ENCODE peak calls at places on chromosomes 16 and 17, in seven cellular contexts. T is IMR-90, A is neuronal stem cell, S is H9, W is H1, Y is mesendoderm, Z is mesenchymal stem cell. P is an unnamed sample.

GRCh38 chr17:77140878-77141767 is at the start of gene SEC14L1:
- DNase-seq in A (peak; percentile 59), S (peak; percentile 86), T (no peak), Z (peak; percentile 62), Y (peak; percentile 85), W (peak; percentile 29), P (peak; percentile 93)

GRCh38 chr17:66191607-66192377 is at the start of gene CEP112:
- DNase-seq in S (peak; percentile 97), A (peak; percentile 91), Z (peak; percentile 74), T (peak; percentile 53), Y (peak; percentile 90), W (peak; percentile 84), P (peak; percentile 54)

GRCh38 chr17:14513835-14514234 is 213.0 kb downstream of the HS3ST3B1 start:
- DNase-seq in A (no peak), S (peak; percentile 58), Y (peak; percentile 28), T (no peak), Z (no peak), W (no peak), P (no peak)

GRCh38 chr16:75364286-75364791 is 69.0 kb downstream of the CFDP1 start:
- DNase-seq in S (no peak), Z (no peak), T (no peak), W (no peak), Y (no peak), A (no peak), P (no peak)

GRCh38 chr16:63617990-63618763 is 1503.7 kb downstream of the CDH11 start:
- DNase-seq in S (peak; percentile 35), Z (peak; percentile 18), Y (no peak), A (no peak), T (no peak), W (no peak), P (no peak)

GRCh38 chr17:14061666-14062560 is 7.4 kb upstream of the COX10 start:
- DNase-seq in T (peak; percentile 84), Y (peak; percentile 45), W (no peak), A (no peak), Z (peak; percentile 91), S (no peak), P (peak; percentile 18)

GRCh38 chr17:77429985-77430752 is 289.4 kb downstream of the SEC14L1 start:
- DNase-seq in A (peak; percentile 84), S (peak; percentile 98), T (peak; percentile 99), Z (peak; percentile 100), W (peak; percentile 86), Y (peak; percentile 99), P (peak; percentile 89)

GRCh38 chr16:81449241-81449640 is 4.6 kb downstream of the CMIP start:
- DNase-seq in Z (no peak), T (no peak), W (no peak), S (no peak), A (no peak), Y (no peak), P (no peak)

GRCh38 chr17:34651267-34651955 is 72.0 kb downstream of the TMEM132E start:
- DNase-seq in A (no peak), S (no peak), Y (no peak), T (no peak), W (no peak), Z (no peak), P (no peak)

GRCh38 chr17:82659886-82660285 is 11.6 kb upstream of the WDR45B start:
- DNase-seq in Y (no peak), T (no peak), Z (no peak), A (no peak), S (no peak), W (no peak), P (no peak)

GRCh38 chr16:19110537-19111391 is 3.0 kb upstream of the ITPRIPL2 start:
- DNase-seq in S (no peak), Z (no peak), T (no peak), Y (no peak), A (no peak), W (no peak), P (no peak)
- H3K27ac ChIP-seq in S (no peak overlapping the region), Z (no peak overlapping the region), T (no peak overlapping the region), Y (no peak overlapping the region), A (no peak overlapping the region), W (no peak overlapping the region), P (no peak overlapping the region)

GRCh38 chr17:1039511-1040215 is 42.7 kb downstream of the TIMM22 start:
- DNase-seq in Y (peak; percentile 47), S (peak; percentile 62), Z (no peak), W (no peak), T (no peak), A (no peak), P (peak; percentile 14)
- H3K9ac ChIP-seq in Y (no peak overlapping the region), S (no peak overlapping the region), Z (peak overlapping the region; percentile 54), W (no peak overlapping the region), T (no peak overlapping the region), A (peak overlapping the region; percentile 30), P (no peak overlapping the region)

GRCh38 chr17:21475555-21475954 is 99.4 kb downstream of the KCNJ12 start:
- DNase-seq in S (peak; percentile 68), T (no peak), A (no peak), Z (no peak), Y (no peak), W (no peak), P (no peak)
- H2BK5ac ChIP-seq in S (no peak overlapping the region), T (no peak overlapping the region), A (no peak overlapping the region), Z (no peak overlapping the region), Y (no peak overlapping the region), W (no peak overlapping the region), P (no peak overlapping the region)

DNA sequence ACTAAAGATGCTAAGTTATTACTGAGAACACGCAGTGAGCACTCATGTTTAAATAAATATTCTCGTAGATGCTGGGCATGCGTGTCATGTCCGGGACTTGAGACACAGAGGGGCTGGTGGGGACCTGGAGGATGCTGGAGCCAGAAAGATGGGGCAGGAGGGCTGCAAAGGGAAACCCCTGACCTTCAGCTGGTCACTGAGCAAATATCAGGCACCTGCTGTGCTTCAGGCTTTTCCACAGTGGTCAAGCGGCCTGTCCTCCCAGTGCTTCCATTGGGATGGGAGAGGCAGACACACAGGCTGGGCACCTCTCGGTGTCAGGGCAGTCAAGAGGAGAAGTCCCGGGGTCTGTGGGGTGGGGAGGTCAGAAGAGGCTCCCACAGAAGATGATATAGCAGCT is 211.4 kb downstream of the GSG1L start:
- DNase-seq in S (no peak), Z (no peak), T (no peak), A (no peak), Y (no peak), W (no peak), P (no peak)
- H3K27ac ChIP-seq in S (no peak overlapping the region), Z (no peak overlapping the region), T (no peak overlapping the region), A (no peak overlapping the region), Y (no peak overlapping the region), W (no peak overlapping the region), P (no peak overlapping the region)

DNA sequence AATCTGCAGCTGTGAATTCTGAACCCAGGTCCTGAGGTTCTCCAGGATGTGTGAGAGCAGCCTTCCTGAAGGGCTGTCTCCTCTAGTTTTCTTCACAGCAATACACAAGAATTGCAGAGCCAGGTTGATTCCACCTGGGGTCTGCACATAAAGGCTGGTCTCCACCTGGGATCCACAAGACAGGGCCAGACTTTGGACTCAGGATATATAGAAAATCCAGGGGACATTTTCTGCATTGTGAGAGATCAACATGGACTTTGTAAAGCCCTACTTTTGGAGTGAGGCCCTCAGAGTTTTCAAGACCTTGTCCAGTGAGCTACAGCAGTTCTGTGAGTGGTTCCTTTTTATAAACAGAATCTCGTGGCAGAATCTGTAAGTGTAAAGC is 6.3 kb downstream of the ZNF267 start:
- DNase-seq in Y (no peak), S (no peak), W (no peak), A (no peak), Z (no peak), T (no peak), P (no peak)
- H3K9ac ChIP-seq in Y (no peak overlapping the region), S (no peak overlapping the region), W (no peak overlapping the region), A (no peak overlapping the region), Z (no peak overlapping the region), T (no peak overlapping the region), P (no peak overlapping the region)

GRCh38 chr16:86727131-86727530 is 148.8 kb downstream of the FOXL1 start:
- DNase-seq in S (no peak), Z (no peak), T (no peak), Y (no peak), A (no peak), W (no peak), P (no peak)
- H2BK5ac ChIP-seq in S (no peak overlapping the region), Z (no peak overlapping the region), T (no peak overlapping the region), Y (no peak overlapping the region), A (no peak overlapping the region), W (no peak overlapping the region), P (no peak overlapping the region)

GRCh38 chr17:48577946-48578615 is at the start of gene HOXB4:
- DNase-seq in Z (peak; percentile 88), W (no peak), S (peak; percentile 90), Y (peak; percentile 75), A (no peak), T (peak; percentile 88), P (peak; percentile 70)

GRCh38 chr17:48579738-48580543 is 1.8 kb upstream of the HOXB4 start:
- DNase-seq in T (peak; percentile 82), Z (peak; percentile 85), S (no peak), W (no peak), Y (no peak), A (no peak), P (no peak)

GRCh38 chr17:48576479-48577309 is 1.5 kb downstream of the HOXB4 start:
- DNase-seq in W (no peak), T (peak; percentile 83), S (no peak), Z (peak; percentile 84), A (no peak), Y (no peak), P (peak; percentile 46)

GRCh38 chr17:48577330-48577945 is 712 bp downstream of the HOXB4 start:
- DNase-seq in T (peak; percentile 84), W (no peak), Z (peak; percentile 75), Y (no peak), S (no peak), A (no peak), P (no peak)

DNA sequence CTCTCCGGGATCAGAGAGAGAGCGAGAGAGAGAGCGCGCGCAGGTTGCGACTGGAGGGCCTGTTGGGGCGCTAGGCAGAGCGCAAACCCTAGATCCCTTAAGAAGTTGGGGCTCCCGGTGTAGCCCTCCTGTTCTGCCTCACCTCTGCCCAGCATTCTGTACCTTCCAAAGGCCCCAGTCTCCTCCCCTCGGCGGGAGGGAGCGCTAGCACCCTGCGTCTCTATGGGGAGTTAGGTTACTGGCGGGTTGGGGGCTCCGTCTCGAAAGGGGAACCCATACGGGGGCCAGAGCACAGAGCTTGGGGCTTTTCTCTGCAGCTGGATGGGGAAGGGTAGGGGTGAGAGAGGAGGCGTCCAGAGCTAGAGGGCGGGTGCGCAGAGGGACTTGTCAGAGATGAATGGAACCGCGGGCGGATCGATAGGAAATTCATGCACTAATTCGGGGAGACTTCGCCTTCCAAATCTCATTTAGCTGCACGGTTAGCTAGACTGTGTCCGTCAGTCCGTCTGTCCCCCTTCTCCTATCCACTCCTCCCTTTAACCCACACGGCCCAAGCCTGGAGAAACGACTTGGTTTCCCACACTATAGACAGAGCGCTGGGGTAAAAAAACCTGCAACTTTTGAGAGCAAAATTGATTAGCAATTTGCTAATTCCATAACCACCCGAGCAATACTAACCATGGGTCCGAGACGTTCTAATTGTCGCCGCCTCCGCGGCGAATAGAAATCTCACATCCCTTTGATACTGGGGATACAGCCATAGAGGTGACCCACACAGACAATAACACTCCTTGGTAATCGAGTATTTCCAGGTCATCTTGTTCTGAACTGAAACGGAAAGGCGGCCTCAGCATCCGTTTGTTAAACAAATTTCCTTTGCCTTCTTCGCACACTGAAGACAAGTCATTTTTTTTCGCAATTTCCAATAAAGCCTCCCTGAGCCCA is 738 bp upstream of the HOXB4 start:
- DNase-seq in Y (no peak), A (no peak), Z (peak; percentile 76), S (no peak), W (no peak), T (peak; percentile 63), P (no peak)
- H3K27ac ChIP-seq in Y (no peak overlapping the region), A (no peak overlapping the region), Z (peak overlapping the region; percentile 60), S (no peak overlapping the region), W (no peak overlapping the region), T (peak overlapping the region; percentile 99), P (no peak overlapping the region)

GRCh38 chr16:73065617-73066313 is 17.8 kb upstream of the ZFHX3 start:
- DNase-seq in A (peak; percentile 21), W (no peak), S (peak; percentile 48), Z (peak; percentile 34), Y (peak; percentile 60), T (no peak), P (no peak)
- H3K9ac ChIP-seq in A (no peak overlapping the region), W (no peak overlapping the region), S (no peak overlapping the region), Z (peak overlapping the region; percentile 81), Y (no peak overlapping the region), T (no peak overlapping the region), P (no peak overlapping the region)

P was measured in trophoblast cell.